ENCODE peak calls at places on chromosomes 1 and 21, in ten cellular contexts. Y, U, N, O, R, X, C, I, T and M are unnamed samples.

GRCh38 chr21:38244885-38245869 is 11.6 kb upstream of the KCNJ15 start:
- DNase-seq in Y (no peak), U (peak; percentile 61), N (no peak), O (no peak), R (no peak), X (no peak), C (no peak), I (no peak), T (no peak), M (no peak)

GRCh38 chr21:27532081-27532480 is 565.2 kb upstream of the ADAMTS5 start:
- DNase-seq in Y (no peak), U (no peak), N (no peak), O (no peak), R (no peak), X (no peak), C (no peak), I (peak; percentile 53), T (no peak), M (no peak)

GRCh38 chr1:44040856-44041255 is 9.6 kb upstream of the SLC6A9 start:
- DNase-seq in Y (no peak), U (no peak), N (no peak), O (no peak), R (no peak), X (no peak), C (no peak), I (no peak), T (no peak), M (no peak)

GRCh38 chr1:94004924-94005323 is 95.7 kb upstream of the GCLM start:
- DNase-seq in Y (no peak), U (no peak), N (no peak), O (no peak), R (no peak), X (no peak), C (no peak), I (no peak), T (no peak), M (no peak)

GRCh38 chr1:6581561-6582305 is 1.9 kb downstream of the ZBTB48 start:
- DNase-seq in Y (no peak), U (peak; percentile 90), N (no peak), O (peak; percentile 64), R (no peak), X (no peak), C (no peak), I (no peak), T (no peak), M (no peak)

GRCh38 chr21:16605588-16605987 is 875.8 kb downstream of the USP25 start:
- DNase-seq in Y (no peak), U (no peak), N (no peak), O (no peak), R (no peak), X (no peak), C (no peak), I (no peak), T (no peak), M (no peak)

GRCh38 chr21:34807881-34808568 is 139.2 kb downstream of the CLIC6 start:
- DNase-seq in Y (no peak), U (peak; percentile 81), N (no peak), O (no peak), R (no peak), X (no peak), C (no peak), I (no peak), T (peak; percentile 85), M (no peak)

GRCh38 chr1:1567831-1568380 is 6.8 kb downstream of the SSU72 start:
- DNase-seq in Y (no peak), U (no peak), N (no peak), O (no peak), R (no peak), X (no peak), C (no peak), I (no peak), T (peak; percentile 66), M (no peak)

DNA sequence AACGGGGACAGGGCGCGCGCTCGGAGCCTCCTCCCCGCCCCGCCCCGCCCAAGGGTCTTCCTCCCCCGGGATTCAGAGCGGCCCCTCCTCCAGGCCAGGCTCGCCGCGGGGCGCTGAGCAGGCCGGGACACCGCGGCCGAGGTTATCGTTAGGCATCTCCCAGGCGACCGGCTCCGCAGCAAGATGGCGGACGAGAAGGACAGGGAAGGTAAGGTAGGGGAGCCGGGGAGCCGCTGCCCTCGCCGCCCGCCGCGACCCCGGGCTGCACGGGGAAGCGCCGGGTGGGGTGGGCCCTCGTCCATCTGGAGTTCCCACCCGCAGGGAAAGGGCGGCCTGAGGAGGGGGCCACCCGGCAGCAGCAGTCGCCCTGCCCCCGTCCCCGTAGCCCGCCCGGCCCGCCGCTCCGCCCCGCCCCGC is 105.9 kb upstream of the HNRNPU start:
- DNase-seq in Y (no peak), U (peak; percentile 92), N (no peak), O (no peak), R (peak; percentile 48), X (peak; percentile 88), C (peak; percentile 88), I (peak; percentile 81), T (no peak), M (no peak)
- TF ChIP-seq POLR2A in Y (no peak), U (peak; percentile 48), N (peak; percentile 56), O (peak; percentile 71), R (peak; percentile 78), X (peak; percentile 2), C (peak; percentile 77), I (no peak), T (peak; percentile 55), M (no peak)

DNA sequence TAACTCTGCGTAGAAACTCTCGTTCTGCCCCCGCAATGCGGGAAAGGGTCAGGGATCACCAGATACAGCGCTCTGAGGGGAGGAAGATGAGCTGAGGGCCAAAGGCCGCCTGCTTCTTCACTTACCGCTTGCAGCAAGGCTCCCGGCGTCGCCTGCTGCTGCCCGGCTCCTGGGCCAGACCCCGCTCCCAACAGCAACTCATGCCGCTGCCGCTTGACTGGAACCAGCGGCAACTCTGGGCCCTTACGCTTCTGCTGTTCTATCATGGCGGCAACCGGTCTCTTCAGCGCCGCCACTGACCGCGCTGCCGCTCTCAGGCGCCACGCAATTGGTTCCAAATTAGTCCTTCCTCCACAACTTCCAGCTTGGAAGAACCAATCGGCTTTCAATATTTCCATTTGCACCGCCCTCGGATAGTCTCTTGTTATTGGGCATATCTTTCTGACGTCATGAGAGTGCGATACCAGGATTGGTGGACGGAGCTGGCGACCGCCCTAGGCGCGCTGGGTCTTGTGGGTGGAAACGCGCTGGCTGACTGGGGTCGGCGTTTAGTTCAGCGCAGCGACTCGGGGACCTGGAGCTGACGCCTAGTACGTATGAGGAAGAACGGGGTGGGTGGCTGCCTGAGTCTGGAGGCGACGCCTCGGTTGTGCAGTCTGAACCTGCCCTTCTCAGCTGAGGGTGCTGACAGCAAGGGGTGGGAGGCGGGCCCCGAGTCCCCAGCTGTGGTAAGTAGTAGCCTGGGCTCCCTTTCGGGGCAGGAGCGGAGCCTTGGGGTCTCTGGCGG is at the start of the genes SNRNP40 and ZCCHC17:
- DNase-seq in Y (peak; percentile 95), U (peak; percentile 99), N (peak; percentile 97), O (peak; percentile 92), R (peak; percentile 89), X (peak; percentile 98), C (peak; percentile 91), I (peak; percentile 95), T (peak; percentile 98), M (peak; percentile 94)
- TF ChIP-seq CTCF in Y (no peak), U (no peak), N (peak; percentile 42), O (no peak), R (peak; percentile 21), X (no peak), C (no peak), I (peak; percentile 9), T (no peak), M (no peak)

DNA sequence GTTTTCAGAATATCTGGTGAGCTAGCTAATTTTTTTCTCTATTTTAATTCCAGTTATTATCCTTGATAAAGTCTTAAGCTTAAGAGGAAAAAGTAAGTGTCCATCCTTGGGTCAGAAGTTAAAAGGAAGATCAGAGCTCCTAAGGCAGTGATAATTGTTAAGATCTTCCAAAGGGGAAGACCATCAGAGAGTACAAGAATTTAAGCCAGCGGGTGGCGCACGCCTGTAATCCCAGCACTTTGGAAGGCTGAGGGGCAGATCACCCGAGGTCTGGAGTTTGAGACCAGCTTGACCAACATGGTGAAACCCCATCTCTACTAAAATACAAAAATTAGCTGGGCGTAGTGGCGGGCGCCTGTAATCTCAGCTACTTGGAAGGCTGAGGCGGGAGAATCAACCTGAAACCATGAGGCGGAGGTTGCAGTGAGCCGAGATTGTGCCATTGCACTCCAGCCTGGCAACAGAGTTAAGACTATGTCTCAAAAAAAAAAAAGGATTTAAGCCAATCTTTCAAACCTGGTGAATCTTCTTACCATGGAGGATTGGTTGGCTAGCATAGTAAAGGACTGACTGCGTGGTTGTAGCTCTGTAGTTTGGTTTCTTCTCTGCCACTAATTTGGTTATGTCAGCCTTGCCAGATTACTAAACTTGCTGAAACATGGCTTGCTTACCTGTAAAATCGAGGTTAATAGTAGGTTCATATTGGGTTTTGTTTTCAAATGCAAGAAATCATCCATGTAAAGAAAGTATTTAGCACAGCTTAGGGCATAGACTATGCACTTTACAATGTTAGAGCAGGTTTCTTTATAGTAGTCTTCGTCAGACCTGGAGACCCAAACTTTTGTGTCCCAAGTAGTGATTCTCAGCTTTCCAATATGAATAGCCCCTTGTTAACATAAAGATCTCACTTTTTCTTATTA is 15.9 kb downstream of the AKIRIN1 start:
- DNase-seq in Y (no peak), U (no peak), N (no peak), O (no peak), R (no peak), X (no peak), C (no peak), I (no peak), T (no peak), M (no peak)
- TF ChIP-seq POLR2A in Y (no peak), U (no peak), N (no peak), O (no peak), R (no peak), X (no peak), C (no peak), I (no peak), T (no peak), M (no peak)

GRCh38 chr1:220453371-220453770 is 74.6 kb upstream of the MARK1 start:
- DNase-seq in Y (no peak), U (no peak), N (no peak), O (no peak), R (no peak), X (no peak), C (no peak), I (no peak), T (no peak), M (no peak)

GRCh38 chr1:220450927-220451326 is 77.0 kb upstream of the MARK1 start:
- DNase-seq in Y (no peak), U (no peak), N (no peak), O (no peak), R (no peak), X (no peak), C (no peak), I (no peak), T (no peak), M (no peak)

GRCh38 chr1:220455559-220455958 is 72.4 kb upstream of the MARK1 start:
- DNase-seq in Y (no peak), U (no peak), N (no peak), O (no peak), R (no peak), X (no peak), C (no peak), I (no peak), T (no peak), M (no peak)

GRCh38 chr1:220451541-220451940 is 76.4 kb upstream of the MARK1 start:
- DNase-seq in Y (no peak), U (no peak), N (no peak), O (no peak), R (no peak), X (no peak), C (no peak), I (no peak), T (no peak), M (no peak)

DNA sequence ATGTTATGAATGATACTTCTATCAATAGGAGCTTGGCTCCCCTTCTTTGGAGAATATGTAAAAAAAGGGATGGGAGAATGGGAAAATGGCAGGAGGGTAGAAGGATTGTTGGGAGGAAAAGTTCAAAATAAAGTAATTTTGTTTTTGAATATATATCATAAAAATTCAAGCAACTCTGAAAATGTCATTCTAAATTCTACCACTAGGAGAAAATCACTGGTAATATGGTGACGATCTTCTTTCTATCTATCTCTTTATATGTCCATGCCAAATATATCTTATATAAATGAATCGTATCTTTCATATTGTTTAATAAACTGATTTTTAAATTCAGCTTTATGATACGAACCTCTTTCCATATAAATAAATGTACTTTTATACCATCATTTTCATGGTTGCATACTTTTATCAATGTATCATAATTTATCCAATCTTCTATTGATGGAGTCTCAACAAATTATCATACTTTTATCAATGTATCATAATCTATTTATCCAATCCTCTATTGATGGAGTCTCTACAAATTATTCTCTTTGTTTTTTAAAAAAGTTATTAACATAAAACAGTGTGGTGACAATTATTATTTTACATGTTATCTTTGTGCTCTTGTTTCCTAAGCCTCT is 73.7 kb upstream of the MARK1 start:
- DNase-seq in Y (no peak), U (no peak), N (no peak), O (no peak), R (no peak), X (no peak), C (no peak), I (no peak), T (no peak), M (no peak)
- TF ChIP-seq CTCF in Y (peak; percentile 27), U (no peak), N (no peak), O (no peak), R (no peak), X (no peak), C (no peak), I (no peak), T (no peak), M (no peak)